ENCODE peak calls at places on chromosomes 3 and 15, in six cellular contexts. G is stimulated activated CD4-positive, alpha-beta T cell treated with anti-CD3 and anti-CD28 coated beads, Interleukin-1b, Interleukin-23, amount 100 ng/mL, for 24 hours; P is endodermal cell; H is hypothalamus; Z is germinal center; N is HEK293T. X is an unnamed sample.

GRCh38 chr15:59918994-59919951 is 84.8 kb upstream of the FOXB1 start:
- DNase-seq in Z (no peak), H (no peak), P (no peak), G (peak; percentile 36), N (no peak), X (no peak)

GRCh38 chr3:147572970-147573340 is 163.8 kb downstream of the ZIC1 start:
- DNase-seq in P (no peak), H (no peak), Z (no peak), G (no peak), N (no peak), X (no peak)

GRCh38 chr15:33071451-33071850 is 123.1 kb downstream of the FMN1 start:
- DNase-seq in G (no peak), Z (no peak), N (no peak), H (no peak), P (no peak), X (no peak)

GRCh38 chr3:194133661-194134230 is 2.2 kb upstream of the HES1 start:
- DNase-seq in H (no peak), G (peak; percentile 11), Z (no peak), N (no peak), P (peak; percentile 90), X (peak; percentile 51)

GRCh38 chr3:10205461-10206165 is 40.9 kb downstream of the IRAK2 start:
- DNase-seq in Z (no peak), N (no peak), G (no peak), H (no peak), P (no peak), X (no peak)

GRCh38 chr3:146067048-146067447 is 93.9 kb downstream of the PLOD2 start:
- DNase-seq in H (no peak), N (no peak), Z (no peak), P (no peak), G (no peak), X (no peak)

GRCh38 chr3:40417845-40418543 is 31.0 kb downstream of the ENTPD3 start:
- DNase-seq in Z (no peak), G (no peak), P (no peak), N (no peak), H (no peak), X (no peak)

GRCh38 chr3:128854382-128854939 is 25.0 kb upstream of the ACAD9 start:
- DNase-seq in G (no peak), P (no peak), H (no peak), N (no peak), Z (no peak), X (peak; percentile 42)

GRCh38 chr15:34730701-34731100 is 24.1 kb downstream of the GJD2 start:
- DNase-seq in H (no peak), N (no peak), Z (no peak), P (no peak), G (no peak), X (no peak)

GRCh38 chr15:96049766-96050165 is 280.7 kb upstream of the NR2F2 start:
- DNase-seq in Z (no peak), G (no peak), H (no peak), P (no peak), N (no peak), X (no peak)

GRCh38 chr3:124276163-124276862 is 284.4 kb upstream of the ROPN1 start:
- DNase-seq in H (no peak), G (no peak), Z (no peak), N (no peak), P (no peak), X (no peak)

GRCh38 chr15:63466378-63467192 is 37.8 kb upstream of the USP3 start:
- DNase-seq in Z (peak; percentile 75), P (peak; percentile 85), N (peak; percentile 48), H (no peak), G (no peak), X (peak; percentile 87)

GRCh38 chr15:50181983-50182232 is at the start of gene SLC27A2:
- DNase-seq in N (no peak), Z (no peak), P (no peak), G (no peak), H (no peak), X (no peak)

GRCh38 chr15:25693321-25694237 is 169.5 kb downstream of the ATP10A start:
- DNase-seq in Z (peak; percentile 30), N (peak; percentile 8), H (no peak), P (peak; percentile 90), G (peak; percentile 11), X (peak; percentile 45)

GRCh38 chr3:152318512-152318911 is 49.8 kb downstream of the MBNL1 start:
- DNase-seq in Z (no peak), P (no peak), H (no peak), G (no peak), N (no peak), X (no peak)

GRCh38 chr15:31459011-31459748 is 132.5 kb downstream of the KLF13 start:
- DNase-seq in N (no peak), G (no peak), H (no peak), Z (peak; percentile 56), P (no peak), X (peak; percentile 88)

GRCh38 chr3:132870596-132870995 is 148.4 kb upstream of the NPHP3 start:
- DNase-seq in Z (no peak), H (no peak), N (no peak), G (no peak), P (no peak), X (no peak)

GRCh38 chr3:151228291-151229125 is 25.5 kb upstream of the GPR171 start:
- DNase-seq in N (no peak), H (no peak), G (no peak), P (peak; percentile 52), Z (no peak), X (peak; percentile 3)

GRCh38 chr3:190432216-190432615 is 17.5 kb downstream of the TMEM207 start:
- DNase-seq in Z (no peak), P (no peak), N (no peak), G (no peak), H (no peak), X (no peak)

GRCh38 chr3:52086939-52087675 is 30.7 kb upstream of the DUSP7 start:
- DNase-seq in G (no peak), H (no peak), Z (no peak), P (no peak), N (no peak), X (no peak)

GRCh38 chr15:62119224-62119925 is 45.7 kb downstream of the C2CD4B start:
- DNase-seq in G (no peak), H (no peak), N (no peak), Z (no peak), P (no peak), X (peak; percentile 37)

GRCh38 chr15:72306211-72306785 is 13.7 kb downstream of the CELF6 start:
- DNase-seq in N (no peak), Z (no peak), P (peak; percentile 62), H (peak; percentile 48), G (no peak), X (peak; percentile 31)

GRCh38 chr3:73768594-73769308 is 144.0 kb upstream of the PDZRN3 start:
- DNase-seq in N (no peak), P (no peak), G (no peak), Z (no peak), H (no peak), X (no peak)

GRCh38 chr15:37880009-37880834 is 54.2 kb upstream of the TMCO5A start:
- DNase-seq in H (no peak), Z (peak; percentile 3), N (peak; percentile 31), G (no peak), P (peak; percentile 60), X (peak; percentile 31)

GRCh38 chr3:4994823-4995499 is 15.7 kb downstream of the BHLHE40 start:
- DNase-seq in Z (no peak), P (peak; percentile 72), H (peak; percentile 33), G (no peak), N (no peak), X (no peak)

GRCh38 chr3:69553888-69554287 is 168.0 kb upstream of the FRMD4B start:
- DNase-seq in P (no peak), H (no peak), N (no peak), Z (no peak), G (no peak), X (no peak)